ENCODE peak calls at places on chromosomes 16 and 17, in eight cellular contexts. K, P, B, L, U, F, N and A are unnamed samples. For H3K27me3, the result is how much of the 10 kb centered on the place peaks cover.

GRCh38 chr17:66985338-66985737 is 20.8 kb downstream of the CACNG4 start:
- DNase-seq in K (no peak), P (no peak), B (no peak), L (no peak), U (no peak), F (no peak), N (no peak), A (no peak)

GRCh38 chr17:40633871-40634270 is 13.7 kb downstream of the SMARCE1 start:
- DNase-seq in K (no peak), P (no peak), B (no peak), L (no peak), U (peak), F (no peak), N (no peak), A (no peak)

GRCh38 chr16:87856796-87857228 is 12.5 kb downstream of the SLC7A5 start:
- DNase-seq in K (no peak), P (no peak), B (peak), L (no peak), U (no peak), F (no peak), N (no peak), A (no peak)

GRCh38 chr17:41486809-41487530 is 2.7 kb downstream of the KRT36 start:
- DNase-seq in K (no peak), P (no peak), B (no peak), L (no peak), U (no peak), F (peak), N (no peak), A (no peak)

GRCh38 chr17:35695613-35696012 is 35.8 kb upstream of the RASL10B start:
- DNase-seq in K (no peak), P (no peak), B (no peak), L (no peak), U (no peak), F (no peak), N (no peak), A (no peak)

GRCh38 chr17:63405741-63406261 is 40.3 kb downstream of the CYB561 start:
- DNase-seq in K (no peak), P (no peak), B (no peak), L (peak), U (peak), F (no peak), N (no peak), A (no peak)

GRCh38 chr17:37043201-37043600 is 94.4 kb downstream of the AATF start:
- DNase-seq in K (no peak), P (no peak), B (no peak), L (no peak), U (peak), F (no peak), N (no peak), A (no peak)

GRCh38 chr16:4945560-4946502 is 8.9 kb upstream of the PPL start:
- DNase-seq in K (peak), P (peak), B (peak), L (peak), U (no peak), F (peak), N (peak), A (no peak)

GRCh38 chr16:66020061-66020460 is 346.4 kb upstream of the CDH5 start:
- DNase-seq in K (no peak), P (no peak), B (no peak), L (no peak), U (peak), F (no peak), N (no peak), A (no peak)

GRCh38 chr17:36850794-36851193 is 86.5 kb upstream of the LHX1 start:
- DNase-seq in K (no peak), P (no peak), B (peak), L (no peak), U (peak), F (no peak), N (no peak), A (no peak)

GRCh38 chr17:55134486-55135157 is 130.1 kb upstream of the HLF start:
- DNase-seq in K (no peak), P (no peak), B (no peak), L (no peak), U (peak), F (no peak), N (no peak), A (no peak)

GRCh38 chr17:8693328-8693727 is 51.3 kb downstream of the CCDC42 start:
- DNase-seq in K (no peak), P (no peak), B (no peak), L (no peak), U (no peak), F (no peak), N (no peak), A (no peak)

GRCh38 chr16:48444574-48444973 is 59.4 kb upstream of the SIAH1 start:
- DNase-seq in K (no peak), P (no peak), B (peak), L (no peak), U (peak), F (no peak), N (no peak), A (no peak)

GRCh38 chr16:4115209-4115940 is 867 bp downstream of the ADCY9 start:
- DNase-seq in K (peak), P (no peak), B (peak), L (peak), U (peak), F (no peak), N (peak), A (peak)

GRCh38 chr17:32627233-32628008 is 140.6 kb downstream of the CDK5R1 start:
- DNase-seq in K (no peak), P (no peak), B (no peak), L (peak), U (no peak), F (no peak), N (no peak), A (no peak)

GRCh38 chr16:1707193-1707790 is 1.3 kb downstream of the MAPK8IP3 start:
- DNase-seq in K (no peak), P (no peak), B (no peak), L (peak), U (peak), F (no peak), N (no peak), A (no peak)

GRCh38 chr17:27499451-27500265 is 43.4 kb downstream of the KSR1 start:
- DNase-seq in K (no peak), P (no peak), B (no peak), L (no peak), U (no peak), F (no peak), N (no peak), A (no peak)

GRCh38 chr16:27978876-27979275 is 84.6 kb downstream of the GSG1L start:
- DNase-seq in K (no peak), P (no peak), B (no peak), L (no peak), U (no peak), F (no peak), N (no peak), A (no peak)

DNA sequence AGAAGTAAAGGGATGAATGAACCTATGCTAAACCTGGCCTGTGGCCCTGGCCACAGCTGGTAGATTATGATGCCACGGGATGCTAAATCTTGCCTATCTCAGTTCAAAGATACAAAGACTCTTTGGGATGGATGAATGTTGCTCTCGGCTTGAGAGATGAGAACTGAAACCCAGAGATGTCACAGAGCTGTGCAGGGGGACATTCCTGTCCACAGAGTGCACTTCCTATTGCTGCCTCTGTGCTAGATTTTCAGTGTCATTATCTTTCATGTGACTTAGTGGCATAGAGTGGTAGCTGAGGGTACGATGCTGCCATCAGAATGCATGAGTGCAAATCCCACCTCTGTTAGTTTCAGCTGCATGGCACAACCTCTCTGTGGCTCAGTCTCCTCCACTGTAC is 2.3 kb upstream of the MT1M start:
- DNase-seq in K (no peak), P (no peak), B (no peak), L (no peak), U (no peak), F (no peak), N (no peak), A (no peak)
- TF ChIP-seq CTCF in K (no peak), P (no peak), B (no peak), L (no peak), U (no peak), F (no peak), N (no peak), A (no peak)

GRCh38 chr16:10929853-10930754 is 12.2 kb downstream of the DEXI start:
- DNase-seq in K (no peak), P (no peak), B (no peak), L (no peak), U (no peak), F (no peak), N (no peak), A (no peak)
- H3K27ac ChIP-seq in K (peak), P (no peak), B (no peak), L (no peak), U (no peak), F (no peak), N (no peak), A (no peak)

GRCh38 chr16:89176147-89176690 is 4.7 kb downstream of the CDH15 start:
- DNase-seq in K (no peak), P (no peak), B (no peak), L (no peak), U (no peak), F (no peak), N (no peak), A (no peak)
- H3K27me3 ChIP-seq in K (half or more), P (under half), B (under half), L (under half), U (half or more), F (under half), N (half or more), A (under half)

DNA sequence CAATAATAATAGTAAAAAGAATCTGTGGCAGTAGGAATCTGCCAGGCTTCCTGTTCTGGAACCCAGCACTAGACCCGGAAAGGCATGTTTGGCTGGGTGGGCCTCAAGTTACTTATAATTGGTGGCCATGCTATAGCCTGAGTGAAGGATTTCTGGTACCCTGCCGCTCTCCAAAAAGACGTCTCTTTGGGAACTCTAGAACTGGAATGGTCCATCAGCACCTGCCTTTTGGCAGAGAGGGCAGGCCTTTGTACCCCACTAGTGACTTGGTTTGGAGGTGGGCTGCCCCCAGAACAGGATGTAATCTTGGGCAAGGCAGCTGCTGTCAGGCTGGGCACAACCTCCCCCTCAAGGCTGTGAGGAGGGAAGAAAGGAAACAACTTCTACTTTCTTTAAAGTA is 29.3 kb upstream of the ST6GALNAC1 start:
- DNase-seq in K (no peak), P (no peak), B (no peak), L (no peak), U (no peak), F (no peak), N (no peak), A (no peak)
- TF ChIP-seq CTCF in K (no peak), P (no peak), B (no peak), L (no peak), U (no peak), F (no peak), N (no peak), A (no peak)

GRCh38 chr17:46978489-46979022 is 497 bp downstream of the RPRML start:
- DNase-seq in K (no peak), P (no peak), B (no peak), L (no peak), U (no peak), F (no peak), N (no peak), A (no peak)
- H3K27ac ChIP-seq in K (peak), P (no peak), B (no peak), L (no peak), U (no peak), F (no peak), N (no peak), A (no peak)